ENCODE peak calls at places on chromosomes 5 and 9, in ten cellular contexts. T is stimulated activated CD8-positive, alpha-beta memory T cell treated with anti-CD3 and anti-CD28 coated beads, Interleukin-12 subunit alpha, Interleukin-12 subunit beta, amount 100 ng/mL, for 1 hour; C is GM23338; U is activated CD4-positive, alpha-beta memory T cell treated with anti-CD3 and anti-CD28 coated beads for 36 hours; M is HFFc6; H is HTR-8/SVneo; V is stomach; K is astrocyte of the spinal cord; E is ELR; G is ELF-1. I is an unnamed sample.

GRCh38 chr5:153571157-153571556 is 80.7 kb downstream of the GRIA1 start:
- DNase-seq in T (no peak), C (no peak), U (no peak), M (no peak), H (no peak), V (no peak), K (no peak), E (no peak), G (no peak), I (no peak)

GRCh38 chr5:133256276-133256675 is 204.5 kb downstream of the HSPA4 start:
- DNase-seq in T (no peak), C (no peak), U (no peak), M (no peak), H (no peak), V (no peak), K (no peak), E (no peak), G (no peak), I (no peak)

GRCh38 chr5:136701191-136701590 is 335.8 kb upstream of the TRPC7 start:
- DNase-seq in T (no peak), C (no peak), U (no peak), M (no peak), H (no peak), V (no peak), K (no peak), E (no peak), G (peak), I (no peak)

GRCh38 chr9:128638580-128638979 is 18.1 kb downstream of the DYNC2I2 start:
- DNase-seq in T (no peak), C (no peak), U (no peak), M (no peak), H (no peak), V (no peak), K (no peak), E (no peak), G (no peak), I (no peak)

GRCh38 chr9:93223241-93224180 is 39.6 kb downstream of the WNK2 start:
- DNase-seq in T (no peak), C (no peak), U (no peak), M (peak), H (peak), V (no peak), K (peak), E (peak), G (no peak), I (peak)

GRCh38 chr9:7578951-7579743 is 220.4 kb downstream of the DMAC1 start:
- DNase-seq in T (no peak), C (peak), U (no peak), M (no peak), H (no peak), V (no peak), K (no peak), E (no peak), G (no peak), I (no peak)

GRCh38 chr5:145887976-145888574 is 15.3 kb upstream of the GRXCR2 start:
- DNase-seq in T (no peak), C (peak), U (no peak), M (peak), H (peak), V (peak), K (peak), E (peak), G (peak), I (peak)

GRCh38 chr9:10876333-10876732 is 263.5 kb upstream of the PTPRD start:
- DNase-seq in T (no peak), C (no peak), U (no peak), M (no peak), H (no peak), V (no peak), K (peak), E (no peak), G (no peak), I (peak)

GRCh38 chr9:15250013-15250412 is 57.0 kb downstream of the TTC39B start:
- DNase-seq in T (no peak), C (peak), U (no peak), M (no peak), H (no peak), V (no peak), K (no peak), E (no peak), G (no peak), I (no peak)

GRCh38 chr9:93427655-93428379 is 23.7 kb upstream of the FAM120A start:
- DNase-seq in T (no peak), C (peak), U (peak), M (no peak), H (no peak), V (no peak), K (no peak), E (no peak), G (peak), I (no peak)

GRCh38 chr5:3352711-3353110 is 242.9 kb upstream of the IRX1 start:
- DNase-seq in T (no peak), C (no peak), U (no peak), M (no peak), H (no peak), V (peak), K (no peak), E (no peak), G (no peak), I (no peak)

GRCh38 chr5:103373576-103374472 is 115.3 kb downstream of the MACIR start:
- DNase-seq in T (no peak), C (no peak), U (no peak), M (no peak), H (no peak), V (peak), K (no peak), E (no peak), G (peak), I (no peak)

GRCh38 chr5:10235350-10235749 is 14.3 kb downstream of the ATPSCKMT start:
- DNase-seq in T (no peak), C (no peak), U (no peak), M (no peak), H (no peak), V (no peak), K (peak), E (peak), G (no peak), I (peak)

GRCh38 chr9:88236531-88237453 is 98.5 kb upstream of the SPATA31C2 start:
- DNase-seq in T (no peak), C (no peak), U (no peak), M (peak), H (no peak), V (no peak), K (no peak), E (no peak), G (no peak), I (no peak)

GRCh38 chr9:133658442-133659431 is 22.6 kb downstream of the DBH start:
- DNase-seq in T (no peak), C (no peak), U (peak), M (no peak), H (peak), V (peak), K (peak), E (peak), G (peak), I (peak)

GRCh38 chr5:14216902-14217301 is 73.8 kb downstream of the TRIO start:
- DNase-seq in T (no peak), C (peak), U (no peak), M (no peak), H (no peak), V (no peak), K (no peak), E (no peak), G (peak), I (no peak)

GRCh38 chr5:1521054-1521453 is 2.7 kb downstream of the LPCAT1 start:
- DNase-seq in T (no peak), C (no peak), U (no peak), M (no peak), H (no peak), V (peak), K (no peak), E (no peak), G (no peak), I (no peak)

GRCh38 chr5:128579111-128579510 is 41.1 kb upstream of the FBN2 start:
- DNase-seq in T (no peak), C (no peak), U (no peak), M (peak), H (peak), V (no peak), K (peak), E (peak), G (no peak), I (peak)

GRCh38 chr9:134388289-134388808 is 62.1 kb downstream of the RXRA start:
- DNase-seq in T (no peak), C (no peak), U (no peak), M (no peak), H (no peak), V (no peak), K (no peak), E (peak), G (no peak), I (no peak)

GRCh38 chr9:70403166-70403565 is 11.3 kb downstream of the KLF9 start:
- DNase-seq in T (no peak), C (no peak), U (no peak), M (no peak), H (no peak), V (no peak), K (no peak), E (peak), G (no peak), I (no peak)

GRCh38 chr9:106945727-106946690 is 83.0 kb downstream of the ZNF462 start:
- DNase-seq in T (no peak), C (no peak), U (no peak), M (peak), H (no peak), V (no peak), K (peak), E (peak), G (no peak), I (peak)

GRCh38 chr9:13485068-13485596 is 205.6 kb upstream of the MPDZ start:
- DNase-seq in T (no peak), C (no peak), U (no peak), M (no peak), H (no peak), V (no peak), K (peak), E (no peak), G (no peak), I (peak)

I was measured in A172.